ENCODE peak calls at places on chromosomes 2 and 18, in seven cellular contexts. L is colonic mucosa, P is GM23248, S is aorta, R is tibial nerve, A is upper lobe of right lung, U is heart right ventricle. I is an unnamed sample.
A peak's percentile ranks its signal among the peaks of the same experiment; 100 is the strongest.

GRCh38 chr2:34447097-34447496 is 848.0 kb upstream of the FAM98A start:
- DNase-seq in R (no peak), U (no peak), A (no peak), L (no peak), S (no peak), P (no peak), I (no peak)

GRCh38 chr18:42334931-42335330 is 379.9 kb downstream of the PIK3C3 start:
- DNase-seq in U (no peak), S (no peak), L (no peak), A (no peak), P (no peak), R (no peak), I (no peak)

GRCh38 chr2:68553098-68553497 is 85.7 kb downstream of the APLF start:
- DNase-seq in U (no peak), A (no peak), L (no peak), R (no peak), S (no peak), P (no peak), I (no peak)

GRCh38 chr18:79203017-79203605 is 133.9 kb downstream of the ATP9B start:
- DNase-seq in L (no peak), P (peak; percentile 36), U (no peak), R (no peak), A (no peak), S (no peak), I (peak; percentile 12)

GRCh38 chr2:109612991-109613921 is 510 bp downstream of the SEPTIN10 start:
- DNase-seq in A (no peak), R (peak; percentile 38), L (peak; percentile 58), S (peak; percentile 79), U (peak; percentile 73), P (peak; percentile 81), I (peak; percentile 11)

GRCh38 chr2:182858671-182859070 is 7.8 kb downstream of the FRZB start:
- DNase-seq in U (no peak), L (no peak), R (no peak), P (peak; percentile 29), A (no peak), S (no peak), I (no peak)

GRCh38 chr2:39510087-39510486 is 73.0 kb upstream of the MAP4K3 start:
- DNase-seq in S (no peak), P (no peak), R (no peak), A (no peak), U (no peak), L (no peak), I (no peak)

GRCh38 chr2:129164220-129164619 is 815.2 kb upstream of the RAB6C start:
- DNase-seq in L (no peak), S (no peak), U (no peak), A (no peak), P (no peak), R (no peak), I (no peak)

GRCh38 chr2:102367331-102367971 is 11.9 kb downstream of the IL18R1 start:
- DNase-seq in S (no peak), U (no peak), A (no peak), P (no peak), R (no peak), L (no peak), I (no peak)

GRCh38 chr18:75374466-75374865 is 53.0 kb downstream of the SMIM21 start:
- DNase-seq in P (no peak), S (no peak), L (no peak), A (no peak), R (no peak), U (no peak), I (no peak)

GRCh38 chr2:2773692-2774091 is 442.6 kb upstream of the MYT1L start:
- DNase-seq in P (no peak), U (no peak), S (no peak), L (no peak), A (no peak), R (no peak), I (no peak)

GRCh38 chr2:120591572-120591971 is 144.1 kb upstream of the GLI2 start:
- DNase-seq in A (no peak), R (no peak), U (no peak), P (no peak), S (no peak), L (no peak), I (no peak)

GRCh38 chr18:13301691-13302469 is 83.3 kb downstream of the LDLRAD4 start:
- DNase-seq in P (no peak), L (no peak), U (no peak), S (no peak), R (no peak), A (no peak), I (no peak)

GRCh38 chr2:39581866-39582265 is 83.9 kb upstream of the TMEM178A start:
- DNase-seq in R (no peak), L (no peak), U (no peak), P (no peak), A (no peak), S (no peak), I (no peak)

GRCh38 chr2:37892436-37893114 is 32.5 kb upstream of the RMDN2 start:
- DNase-seq in U (no peak), L (no peak), P (no peak), S (no peak), A (no peak), R (no peak), I (peak; percentile 37)

GRCh38 chr2:152611458-152612231 is 105.6 kb downstream of the PRPF40A start:
- DNase-seq in L (peak; percentile 28), P (peak; percentile 79), R (peak; percentile 81), S (peak; percentile 62), A (no peak), U (no peak), I (no peak)

GRCh38 chr2:188798159-188798558 is 176.0 kb upstream of the COL3A1 start:
- DNase-seq in R (no peak), U (no peak), L (no peak), A (no peak), S (no peak), P (peak; percentile 68), I (no peak)

GRCh38 chr2:241943961-241944575 is 74.5 kb downstream of the RTP5 start:
- DNase-seq in A (no peak), R (no peak), S (no peak), P (no peak), U (no peak), L (no peak), I (no peak)

GRCh38 chr2:137966043-137966442 is 1.8 kb downstream of the HNMT start:
- DNase-seq in U (no peak), A (no peak), P (no peak), L (no peak), R (no peak), S (no peak), I (no peak)
- H3K4me3 ChIP-seq in U (peak overlapping the region; percentile 7), A (peak overlapping the region; percentile 60), P (no peak overlapping the region), L (peak overlapping the region; percentile 48), R (peak overlapping the region; percentile 49), S (peak overlapping the region; percentile 6), I (no peak overlapping the region)

DNA sequence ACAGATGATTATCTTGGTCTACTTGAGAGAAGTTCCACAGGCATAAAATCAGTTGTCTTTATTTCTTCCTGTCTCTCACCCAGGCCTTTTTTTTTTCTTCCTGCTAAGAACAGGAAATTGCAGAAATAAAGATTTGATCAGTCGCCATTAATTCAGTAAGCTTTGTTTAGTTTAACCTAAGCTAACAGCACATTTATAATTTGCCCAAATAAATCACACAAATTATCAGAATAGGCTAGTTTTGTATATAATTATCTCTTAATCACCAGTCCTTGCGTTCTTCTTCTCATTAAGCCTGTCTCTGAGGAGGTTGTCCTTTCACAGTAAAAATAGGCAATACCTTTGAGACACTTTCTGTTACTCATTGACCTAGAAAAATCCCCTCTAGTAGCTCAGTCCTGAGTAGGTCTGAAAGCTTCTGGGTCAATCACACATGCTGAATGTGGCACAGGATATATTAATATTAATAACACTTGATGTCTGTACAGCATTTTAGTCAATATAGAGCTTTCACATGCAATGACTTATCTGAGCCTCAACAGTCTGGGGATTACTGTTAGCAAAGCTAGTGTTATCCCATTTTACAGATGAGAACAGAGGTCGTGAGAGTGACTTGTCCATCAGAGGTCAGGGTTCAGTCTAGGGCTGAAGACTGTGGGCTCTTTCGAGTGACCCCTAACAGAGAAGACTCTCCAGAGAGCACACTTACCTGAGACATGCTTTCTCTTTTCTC is 11.2 kb upstream of the STK17B start:
- DNase-seq in A (no peak), R (no peak), U (no peak), S (no peak), L (no peak), P (no peak), I (peak; percentile 51)
- H3K27ac ChIP-seq in A (peak overlapping the region; percentile 60), R (peak overlapping the region; percentile 59), U (no peak overlapping the region), S (no peak overlapping the region), L (peak overlapping the region; percentile 47), P (no peak overlapping the region), I (peak overlapping the region; percentile 89)

GRCh38 chr18:77087391-77088141 is 45.0 kb downstream of the MBP start:
- DNase-seq in R (no peak), A (peak; percentile 83), P (peak; percentile 69), U (peak; percentile 63), L (peak; percentile 59), S (peak; percentile 72), I (no peak)
- H3K4me3 ChIP-seq in R (peak overlapping the region; percentile 42), A (peak overlapping the region; percentile 38), P (peak overlapping the region; percentile 51), U (peak overlapping the region; percentile 3), L (peak overlapping the region; percentile 29), S (peak overlapping the region; percentile 28), I (no peak overlapping the region)

DNA sequence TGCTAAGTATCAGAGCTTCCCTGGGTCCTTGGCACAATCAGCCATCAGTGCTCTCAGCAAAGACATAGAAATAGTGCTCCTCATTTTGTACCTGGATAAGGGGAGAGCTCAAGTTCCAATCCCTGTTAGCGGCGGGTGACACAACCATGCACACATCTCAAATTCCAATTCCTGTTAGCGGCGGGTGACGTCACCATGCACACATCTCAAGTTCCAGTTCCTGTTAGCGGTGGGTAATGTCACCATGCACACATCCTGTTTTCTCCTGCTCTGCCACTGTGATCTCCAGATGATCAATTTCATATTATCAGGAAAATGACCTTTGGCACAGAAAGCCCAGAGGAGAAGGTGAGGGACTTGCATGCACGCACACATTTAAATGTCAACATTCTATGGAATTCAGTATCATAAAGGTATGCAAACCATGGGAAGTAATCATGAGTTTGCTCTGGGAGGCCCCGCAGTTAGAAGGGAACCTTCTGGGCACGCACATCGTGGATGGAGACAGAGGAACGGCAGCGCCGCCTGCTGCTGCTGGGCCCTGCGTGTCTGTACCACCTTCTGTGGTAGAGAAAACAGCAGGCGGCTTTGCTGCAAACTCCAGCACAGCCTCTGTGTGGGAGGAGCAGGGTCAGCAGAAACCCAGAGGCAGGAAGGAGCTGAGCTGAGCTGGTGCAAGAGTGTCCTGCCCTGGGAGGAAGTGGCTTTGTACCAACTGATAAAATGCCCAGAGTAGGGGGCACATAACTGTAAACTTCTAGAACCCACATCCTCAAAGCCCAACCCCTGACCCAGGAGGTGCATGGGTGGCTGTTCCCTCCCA is 77.8 kb downstream of the MBP start:
- DNase-seq in S (peak; percentile 94), P (peak; percentile 88), U (peak; percentile 81), A (peak; percentile 91), R (peak; percentile 77), L (peak; percentile 71), I (peak; percentile 82)
- H3K27ac ChIP-seq in S (no peak overlapping the region), P (peak overlapping the region; percentile 46), U (peak overlapping the region; percentile 80), A (peak overlapping the region; percentile 73), R (peak overlapping the region; percentile 86), L (peak overlapping the region; percentile 69), I (peak overlapping the region; percentile 91)

GRCh38 chr2:218898109-218898878 is 17.6 kb downstream of the WNT10A start:
- DNase-seq in P (peak; percentile 78), L (peak; percentile 75), R (peak; percentile 79), S (peak; percentile 79), A (peak; percentile 86), U (peak; percentile 80), I (peak; percentile 65)
- H3K4me3 ChIP-seq in P (peak overlapping the region; percentile 49), L (no peak overlapping the region), R (peak overlapping the region; percentile 31), S (no peak overlapping the region), A (no peak overlapping the region), U (no peak overlapping the region), I (peak overlapping the region; percentile 55)